ENCODE peak calls at places on chromosome 14, in eight cellular contexts. T is activated CD4-positive, alpha-beta T cell treated with anti-CD3 and anti-CD28 coated beads for 4 hours; A is CD8-positive, alpha-beta memory T cell; X is MCF 10A; H is M059J; Q is ovary; O is PC-3; S is T1000. D is an unnamed sample.

GRCh38 chr14:49218436-49219092 is 367.6 kb downstream of the RPS29 start:
- DNase-seq in T (no peak), A (no peak), X (peak), H (no peak), Q (peak), O (peak), S (no peak), D (no peak)

GRCh38 chr14:90717916-90718315 is 98.3 kb downstream of the TTC7B start:
- DNase-seq in T (no peak), A (no peak), X (no peak), H (no peak), Q (no peak), O (no peak), S (no peak), D (no peak)

GRCh38 chr14:61178226-61179060 is 102.7 kb downstream of the TMEM30B start:
- DNase-seq in T (peak), A (no peak), X (peak), H (peak), Q (no peak), O (peak), S (peak), D (no peak)

GRCh38 chr14:91289464-91289863 is 45.0 kb upstream of the GPR68 start:
- DNase-seq in T (no peak), A (no peak), X (no peak), H (no peak), Q (no peak), O (no peak), S (no peak), D (no peak)

GRCh38 chr14:58362798-58363412 is 32.8 kb upstream of the TOMM20L start:
- DNase-seq in T (no peak), A (no peak), X (peak), H (peak), Q (no peak), O (peak), S (no peak), D (peak)

GRCh38 chr14:89540830-89541470 is 123.9 kb upstream of the FOXN3 start:
- DNase-seq in T (no peak), A (no peak), X (peak), H (peak), Q (no peak), O (peak), S (no peak), D (no peak)

GRCh38 chr14:57420986-57421385 is 30.6 kb downstream of the NAA30 start:
- DNase-seq in T (no peak), A (no peak), X (no peak), H (no peak), Q (no peak), O (peak), S (no peak), D (no peak)

GRCh38 chr14:72443991-72444431 is 449.9 kb downstream of the DPF3 start:
- DNase-seq in T (peak), A (no peak), X (no peak), H (no peak), Q (no peak), O (no peak), S (no peak), D (no peak)

GRCh38 chr14:103087343-103087835 is 3.4 kb downstream of the LBHD2 start:
- DNase-seq in T (no peak), A (no peak), X (no peak), H (no peak), Q (no peak), O (no peak), S (no peak), D (no peak)

GRCh38 chr14:70640938-70641547 is 673 bp upstream of the TTC9 start:
- DNase-seq in T (peak), A (peak), X (peak), H (peak), Q (peak), O (peak), S (no peak), D (peak)

GRCh38 chr14:36690301-36691020 is 28.8 kb downstream of the PAX9 start:
- DNase-seq in T (no peak), A (no peak), X (peak), H (peak), Q (no peak), O (peak), S (no peak), D (no peak)

GRCh38 chr14:39265032-39265431 is 31.3 kb downstream of the MIA2 start:
- DNase-seq in T (no peak), A (no peak), X (peak), H (peak), Q (no peak), O (peak), S (no peak), D (peak)

GRCh38 chr14:23306412-23307145 is at the start of gene BCL2L2:
- DNase-seq in T (no peak), A (no peak), X (peak), H (peak), Q (peak), O (peak), S (peak), D (peak)

GRCh38 chr14:68874746-68875155 is 81.9 kb upstream of the ZFP36L1 start:
- DNase-seq in T (no peak), A (no peak), X (no peak), H (no peak), Q (no peak), O (no peak), S (no peak), D (no peak)

GRCh38 chr14:77409131-77409533 is 14.2 kb downstream of the NOXRED1 start:
- DNase-seq in T (no peak), A (no peak), X (peak), H (peak), Q (no peak), O (peak), S (no peak), D (no peak)

GRCh38 chr14:21436567-21437062 is 19.3 kb downstream of the CHD8 start:
- DNase-seq in T (no peak), A (no peak), X (no peak), H (no peak), Q (no peak), O (no peak), S (no peak), D (no peak)

GRCh38 chr14:53391631-53392030 is 238.5 kb upstream of the DDHD1 start:
- DNase-seq in T (no peak), A (no peak), X (peak), H (peak), Q (no peak), O (peak), S (peak), D (no peak)